ENCODE peak calls at places on chromosome 3, in five cellular contexts. Z is ELF-1, M is AG08396, K is coronary artery, E is Kasumi-1. U is an unnamed sample.

GRCh38 chr3:181912384-181912783 is 200.7 kb downstream of the SOX2 start:
- DNase-seq in Z (no peak), M (no peak), K (no peak), E (no peak), U (no peak)

GRCh38 chr3:127679534-127680145 is 6.9 kb downstream of the ABTB1 start:
- DNase-seq in Z (no peak), M (no peak), K (no peak), E (no peak), U (no peak)

GRCh38 chr3:132261501-132261900 is 55.7 kb upstream of the ACP3 start:
- DNase-seq in Z (no peak), M (no peak), K (no peak), E (peak), U (no peak)

GRCh38 chr3:105829879-105830622 is 38.8 kb downstream of the CBLB start:
- DNase-seq in Z (no peak), M (no peak), K (no peak), E (no peak), U (no peak)

GRCh38 chr3:166837535-166837934 is 542.6 kb downstream of the ZBBX start:
- DNase-seq in Z (no peak), M (no peak), K (no peak), E (peak), U (no peak)

GRCh38 chr3:21944251-21944650 is 193.2 kb upstream of the ZNF385D start:
- DNase-seq in Z (peak), M (no peak), K (no peak), E (no peak), U (no peak)

GRCh38 chr3:24294150-24294549 is 200.5 kb downstream of the THRB start:
- DNase-seq in Z (no peak), M (no peak), K (no peak), E (no peak), U (no peak)

GRCh38 chr3:130772124-130772523 is 25.5 kb upstream of the PIK3R4 start:
- DNase-seq in Z (no peak), M (no peak), K (no peak), E (peak), U (no peak)

GRCh38 chr3:138124689-138125420 is 7.3 kb downstream of the A4GNT start:
- DNase-seq in Z (peak), M (peak), K (no peak), E (no peak), U (no peak)

GRCh38 chr3:36891651-36892268 is 53.1 kb downstream of the TRANK1 start:
- DNase-seq in Z (no peak), M (no peak), K (no peak), E (no peak), U (no peak)

GRCh38 chr3:59502806-59503205 is 453.0 kb upstream of the CFAP20DC start:
- DNase-seq in Z (no peak), M (peak), K (no peak), E (no peak), U (peak)

GRCh38 chr3:172260381-172260780 is 187.9 kb downstream of the GHSR start:
- DNase-seq in Z (no peak), M (no peak), K (no peak), E (no peak), U (no peak)

GRCh38 chr3:42970976-42971772 is 7.9 kb upstream of the GASK1A start:
- DNase-seq in Z (no peak), M (no peak), K (no peak), E (no peak), U (no peak)

GRCh38 chr3:166013073-166013679 is 176.0 kb upstream of the BCHE start:
- DNase-seq in Z (no peak), M (peak), K (no peak), E (peak), U (peak)

GRCh38 chr3:51675201-51675611 is 4.2 kb downstream of the TEX264 start:
- DNase-seq in Z (no peak), M (peak), K (no peak), E (no peak), U (no peak)

GRCh38 chr3:54853573-54854404 is 74.1 kb downstream of the LRTM1 start:
- DNase-seq in Z (peak), M (peak), K (no peak), E (peak), U (peak)

GRCh38 chr3:66415867-66416428 is 84.9 kb downstream of the LRIG1 start:
- DNase-seq in Z (no peak), M (no peak), K (no peak), E (no peak), U (no peak)

GRCh38 chr3:149655826-149656599 is 1.8 kb downstream of the WWTR1 start:
- DNase-seq in Z (no peak), M (peak), K (no peak), E (no peak), U (no peak)

GRCh38 chr3:147518465-147518864 is 109.3 kb downstream of the ZIC1 start:
- DNase-seq in Z (no peak), M (no peak), K (no peak), E (no peak), U (no peak)

GRCh38 chr3:158659454-158660237 is 12.8 kb downstream of the LXN start:
- DNase-seq in Z (peak), M (peak), K (no peak), E (peak), U (peak)

GRCh38 chr3:76561494-76562242 is 478.2 kb upstream of the ROBO2 start:
- DNase-seq in Z (no peak), M (no peak), K (no peak), E (no peak), U (no peak)

U was measured in AG04450.